ENCODE peak calls at places on chromosomes 4 and X, in nine cellular contexts. D, V, P, G, I, F, Q, W and H are unnamed samples.

GRCh38 chrX:18410038-18410437 is 15.4 kb upstream of the CDKL5 start:
- DNase-seq in V (peak; percentile 35), G (peak; percentile 46), I (no peak), Q (no peak), W (no peak), F (no peak), D (no peak), P (no peak), H (no peak)

GRCh38 chr4:105116616-105117319 is 29.9 kb upstream of the TET2 start:
- DNase-seq in V (no peak), Q (no peak), F (no peak), W (no peak), D (no peak), I (no peak), G (no peak), P (no peak), H (no peak)

GRCh38 chrX:57681341-57681740 is 1.3 kb upstream of the NLRP2B start:
- DNase-seq in Q (no peak), D (no peak), W (no peak), P (no peak), I (no peak), G (no peak), V (no peak), F (no peak), H (no peak)

GRCh38 chr4:158016511-158016910 is 156.3 kb downstream of the GASK1B start:
- DNase-seq in W (no peak), Q (no peak), V (peak; percentile 8), I (no peak), D (no peak), G (no peak), F (no peak), P (no peak), H (no peak)

GRCh38 chr4:16116493-16116990 is 32.7 kb upstream of the PROM1 start:
- DNase-seq in D (no peak), F (no peak), P (no peak), W (no peak), Q (no peak), I (no peak), V (no peak), G (no peak), H (no peak)

GRCh38 chr4:65791807-65792308 is 121.6 kb upstream of the EPHA5 start:
- DNase-seq in D (no peak), G (peak; percentile 43), I (no peak), Q (no peak), F (no peak), W (no peak), V (no peak), P (no peak), H (no peak)

GRCh38 chr4:128846063-128846462 is 36.6 kb downstream of the JADE1 start:
- DNase-seq in P (no peak), I (no peak), V (no peak), W (no peak), G (no peak), D (peak; percentile 5), Q (no peak), F (no peak), H (no peak)

GRCh38 chrX:149314031-149314430 is 191.1 kb downstream of the IDS start:
- DNase-seq in D (no peak), I (no peak), P (no peak), V (no peak), G (no peak), W (no peak), Q (no peak), F (no peak), H (no peak)